ENCODE peak calls at places on chromosomes 1 and 21, in five cellular contexts. F is neural crest cell; Q is stimulated activated CD4-positive, alpha-beta T cell treated with anti-CD3 and anti-CD28 coated beads, Interleukin-4, amount 100 ng/mL, for 48 hours; B is astrocyte of the spinal cord; C is activated CD8-positive, alpha-beta memory T cell treated with anti-CD3 and anti-CD28 coated beads, Interleukin-2, amount 50 U/mL, for 48 hours. M is an unnamed sample.

GRCh38 chr1:105137543-105138444 is 1388.1 kb downstream of the AMY1C start:
- DNase-seq in F (peak), Q (no peak), B (no peak), C (no peak), M (peak)

GRCh38 chr21:41465176-41465781 is 39.2 kb downstream of the MX1 start:
- DNase-seq in F (no peak), Q (no peak), B (no peak), C (no peak), M (no peak)

GRCh38 chr1:247551716-247552115 is 2.8 kb downstream of the GCSAML start:
- DNase-seq in F (no peak), Q (no peak), B (peak), C (no peak), M (no peak)

GRCh38 chr1:8941906-8942305 is 3.8 kb upstream of the CA6 start:
- DNase-seq in F (no peak), Q (no peak), B (peak), C (no peak), M (no peak)

GRCh38 chr1:210446479-210446878 is 117.8 kb downstream of the HHAT start:
- DNase-seq in F (no peak), Q (peak), B (peak), C (peak), M (peak)

GRCh38 chr1:203202431-203203245 is 16.1 kb upstream of the CHI3L1 start:
- DNase-seq in F (no peak), Q (no peak), B (peak), C (no peak), M (no peak)

GRCh38 chr1:182629674-182630073 is 25.5 kb upstream of the RGS16 start:
- DNase-seq in F (no peak), Q (peak), B (no peak), C (peak), M (no peak)

GRCh38 chr1:181483084-181483559 is at the start of gene CACNA1E:
- DNase-seq in F (no peak), Q (no peak), B (no peak), C (no peak), M (no peak)

GRCh38 chr1:47031059-47031458 is 7.6 kb downstream of the CYP4X1 start:
- DNase-seq in F (no peak), Q (no peak), B (peak), C (no peak), M (no peak)

GRCh38 chr1:41633764-41634163 is 149.3 kb upstream of the EDN2 start:
- DNase-seq in F (no peak), Q (no peak), B (no peak), C (no peak), M (no peak)

GRCh38 chr1:184608581-184608980 is 146.1 kb downstream of the EDEM3 start:
- DNase-seq in F (no peak), Q (no peak), B (no peak), C (no peak), M (no peak)

GRCh38 chr1:83958704-83959103 is 40.2 kb downstream of the TTLL7 start:
- DNase-seq in F (no peak), Q (no peak), B (no peak), C (no peak), M (no peak)

GRCh38 chr1:198179556-198179981 is 22.8 kb downstream of the NEK7 start:
- DNase-seq in F (no peak), Q (no peak), B (peak), C (no peak), M (no peak)

GRCh38 chr1:153985984-153986761 is at the start of gene RAB13:
- DNase-seq in F (peak), Q (no peak), B (peak), C (no peak), M (peak)

GRCh38 chr1:116373451-116374339 is 651 bp downstream of the ATP1A1 start:
- DNase-seq in F (peak), Q (peak), B (peak), C (peak), M (peak)

GRCh38 chr1:33327587-33328325 is 6.9 kb upstream of the A3GALT2 start:
- DNase-seq in F (no peak), Q (no peak), B (peak), C (no peak), M (peak)

GRCh38 chr1:79657916-79658662 is 651.6 kb upstream of the ADGRL4 start:
- DNase-seq in F (no peak), Q (no peak), B (no peak), C (no peak), M (no peak)

M was measured in spleen.